ENCODE peak calls at places on chromosomes 7 and 10, in six cellular contexts. K is adrenal gland, J is psoas muscle, M is astrocyte of the spinal cord, T is A549, S is omental fat pad. B is an unnamed sample.

GRCh38 chr7:157250605-157251228 is 86.1 kb upstream of the DNAJB6 start:
- DNase-seq in K (peak), J (no peak), M (peak), T (peak), S (no peak), B (peak)

GRCh38 chr10:50393784-50394183 is 142.5 kb upstream of the ASAH2 start:
- DNase-seq in K (peak), J (no peak), M (peak), T (peak), S (no peak), B (peak)

GRCh38 chr7:133358728-133359127 is 105.8 kb downstream of the EXOC4 start:
- DNase-seq in K (no peak), J (no peak), M (peak), T (no peak), S (no peak), B (peak)

GRCh38 chr10:93152136-93152535 is 78.4 kb downstream of the CYP26A1 start:
- DNase-seq in K (no peak), J (no peak), M (peak), T (no peak), S (no peak), B (peak)

GRCh38 chr10:42431095-42431494 is 207.3 kb downstream of the ZNF33B start:
- DNase-seq in K (no peak), J (no peak), M (no peak), T (no peak), S (no peak), B (no peak)

GRCh38 chr10:101816375-101816773 is 1.9 kb downstream of the OGA start:
- DNase-seq in K (no peak), J (no peak), M (no peak), T (no peak), S (no peak), B (no peak)

GRCh38 chr7:157853789-157854065 is 516.9 kb downstream of the DNAJB6 start:
- DNase-seq in K (no peak), J (no peak), M (no peak), T (no peak), S (no peak), B (no peak)

GRCh38 chr7:13989944-13990295 is 454 bp upstream of the ETV1 start:
- DNase-seq in K (no peak), J (no peak), M (no peak), T (no peak), S (no peak), B (no peak)

GRCh38 chr10:69232252-69232651 is 12.1 kb downstream of the HKDC1 start:
- DNase-seq in K (no peak), J (no peak), M (peak), T (peak), S (no peak), B (peak)

DNA sequence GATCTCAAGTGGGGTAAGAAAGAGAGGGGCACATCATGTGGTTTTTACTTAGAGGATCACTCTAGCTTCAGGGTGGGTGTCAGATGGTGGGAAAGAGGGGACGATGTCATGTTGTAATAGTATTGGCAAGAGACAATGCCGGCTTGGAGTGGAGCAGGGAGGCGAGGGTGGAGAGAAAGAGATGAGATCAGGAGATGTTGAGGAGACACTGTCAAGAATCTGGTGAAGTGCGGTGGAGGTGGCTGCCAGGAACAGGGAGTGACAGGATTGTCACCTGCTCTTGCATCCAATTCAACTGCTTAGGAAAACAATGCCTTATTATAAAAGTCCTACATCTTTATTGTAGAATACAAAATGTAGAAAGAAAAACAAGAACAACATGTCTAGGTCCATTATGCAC is 63.0 kb upstream of the MKI67 start:
- DNase-seq in K (no peak), J (no peak), M (no peak), T (no peak), S (no peak), B (no peak)
- TF ChIP-seq CTCF in K (no peak), J (no peak), M (no peak), T (no peak), S (no peak), B (no peak)

GRCh38 chr7:142983825-142984224 is 21.7 kb upstream of the KEL start:
- DNase-seq in K (no peak), J (no peak), M (no peak), T (no peak), S (no peak), B (no peak)
- TF ChIP-seq CTCF in K (no peak), J (no peak), M (no peak), T (no peak), S (no peak), B (no peak)

GRCh38 chr10:77296534-77297369 is 340.9 kb downstream of the KCNMA1 start:
- DNase-seq in K (no peak), J (no peak), M (no peak), T (no peak), S (no peak), B (no peak)
- TF ChIP-seq CTCF in K (no peak), J (no peak), M (no peak), T (no peak), S (no peak), B (peak)

DNA sequence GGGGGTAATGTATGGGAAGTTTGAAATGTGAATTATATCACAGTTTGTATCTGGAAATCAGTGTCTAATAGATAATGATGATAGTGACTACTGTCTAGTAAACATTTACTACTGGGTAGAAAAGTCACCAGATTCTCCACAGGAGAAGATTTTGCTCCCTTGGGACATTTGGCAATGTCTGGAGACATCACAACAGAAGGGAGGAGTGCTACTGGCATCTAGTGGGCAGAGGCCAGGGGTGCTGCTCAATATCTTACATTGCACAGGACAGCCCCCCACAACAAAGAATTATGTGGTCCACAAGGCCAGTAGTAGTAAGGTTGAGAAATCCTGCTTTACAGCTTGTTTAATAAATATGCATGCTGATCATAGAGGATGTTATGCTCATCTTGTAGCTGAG is 92.3 kb upstream of the PRPS1L1 start:
- DNase-seq in K (no peak), J (no peak), M (peak), T (no peak), S (no peak), B (peak)
- TF ChIP-seq CTCF in K (no peak), J (no peak), M (peak), T (no peak), S (no peak), B (peak)

B was measured in choroid plexus epithelial cell.